ENCODE peak calls at places on chromosomes 16 and 17, in five cellular contexts. S is GM23248; A is CD8-positive, alpha-beta memory T cell; B is cardiac muscle cell; X is IMR-90. Z is an unnamed sample.

GRCh38 chr17:48647103-48647963 is 21.2 kb upstream of the HOXB9 start:
- DNase-seq in S (peak; percentile 36), A (no peak), B (no peak), X (no peak), Z (no peak)

GRCh38 chr16:14302399-14303181 is 231.5 kb downstream of the MRTFB start:
- DNase-seq in S (peak; percentile 69), A (peak; percentile 33), B (no peak), X (no peak), Z (peak; percentile 60)

GRCh38 chr17:11742891-11743290 is 144.6 kb downstream of the DNAH9 start:
- DNase-seq in S (no peak), A (no peak), B (no peak), X (no peak), Z (no peak)

GRCh38 chr17:49980703-49981197 is 11.8 kb downstream of the DLX4 start:
- DNase-seq in S (no peak), A (no peak), B (no peak), X (no peak), Z (no peak)

GRCh38 chr17:1931759-1932579 is 93.2 kb downstream of the RTN4RL1 start:
- DNase-seq in S (peak; percentile 39), A (no peak), B (peak; percentile 6), X (peak; percentile 7), Z (no peak)

GRCh38 chr17:65055280-65055707 is 1.2 kb downstream of the GNA13 start:
- DNase-seq in S (no peak), A (no peak), B (no peak), X (no peak), Z (no peak)

GRCh38 chr17:16880121-16880842 is 91.6 kb downstream of the TNFRSF13B start:
- DNase-seq in S (no peak), A (no peak), B (no peak), X (no peak), Z (no peak)

GRCh38 chr16:86087011-86087453 is 188.1 kb downstream of the IRF8 start:
- DNase-seq in S (no peak), A (no peak), B (no peak), X (no peak), Z (no peak)

GRCh38 chr17:80118601-80119270 is 17.4 kb downstream of the GAA start:
- DNase-seq in S (no peak), A (no peak), B (no peak), X (no peak), Z (no peak)

GRCh38 chr16:24070851-24071250 is 185.3 kb upstream of the CACNG3 start:
- DNase-seq in S (peak; percentile 52), A (no peak), B (peak; percentile 27), X (peak; percentile 22), Z (peak; percentile 45)

GRCh38 chr17:66276328-66276937 is 26.0 kb upstream of the PRKCA start:
- DNase-seq in S (peak; percentile 54), A (no peak), B (peak; percentile 67), X (peak; percentile 70), Z (no peak)

GRCh38 chr17:29390856-29391631 is 881 bp downstream of the TAOK1 start:
- DNase-seq in S (peak; percentile 61), A (peak; percentile 20), B (peak; percentile 57), X (peak; percentile 42), Z (peak; percentile 28)

GRCh38 chr17:81065500-81065899 is 30.5 kb downstream of the BAIAP2 start:
- DNase-seq in S (no peak), A (no peak), B (no peak), X (no peak), Z (no peak)

GRCh38 chr17:77892469-77893143 is 65.9 kb upstream of the TNRC6C start:
- DNase-seq in S (no peak), A (no peak), B (peak; percentile 9), X (no peak), Z (no peak)

GRCh38 chr16:53809088-53809951 is 105.4 kb downstream of the FTO start:
- DNase-seq in S (peak; percentile 82), A (no peak), B (peak; percentile 84), X (peak; percentile 92), Z (peak; percentile 37)

GRCh38 chr17:6936370-6937028 is 59.4 kb upstream of the ALOX12 start:
- DNase-seq in S (peak; percentile 70), A (peak; percentile 33), B (peak; percentile 21), X (peak; percentile 6), Z (peak; percentile 36)

GRCh38 chr17:78717431-78717980 is 64.6 kb downstream of the CYTH1 start:
- DNase-seq in S (peak; percentile 64), A (no peak), B (peak; percentile 64), X (peak; percentile 26), Z (no peak)

GRCh38 chr17:29625037-29625750 is 2.5 kb upstream of the CORO6 start:
- DNase-seq in S (peak; percentile 91), A (no peak), B (peak; percentile 60), X (peak; percentile 35), Z (no peak)

GRCh38 chr17:50218771-50219315 is 17.4 kb upstream of the COL1A1 start:
- DNase-seq in S (peak; percentile 90), A (no peak), B (peak; percentile 92), X (peak; percentile 96), Z (peak; percentile 96)

GRCh38 chr16:49492090-49492801 is 118.6 kb downstream of the C16orf78 start:
- DNase-seq in S (peak; percentile 39), A (peak; percentile 41), B (peak; percentile 31), X (no peak), Z (no peak)

GRCh38 chr16:58024673-58025350 is 742 bp upstream of the MMP15 start:
- DNase-seq in S (peak; percentile 21), A (no peak), B (peak; percentile 25), X (no peak), Z (no peak)

GRCh38 chr16:11053916-11054460 is 109.6 kb downstream of the CLEC16A start:
- DNase-seq in S (no peak), A (no peak), B (no peak), X (no peak), Z (no peak)

GRCh38 chr16:8816967-8817662 is 19.5 kb downstream of the PMM2 start:
- DNase-seq in S (peak; percentile 47), A (peak; percentile 45), B (no peak), X (peak; percentile 35), Z (no peak)

GRCh38 chr16:85610059-85610445 is 3.1 kb upstream of the GSE1 start:
- DNase-seq in S (no peak), A (no peak), B (no peak), X (no peak), Z (no peak)

GRCh38 chr17:37643829-37644228 is 583 bp upstream of the DDX52 start:
- DNase-seq in S (peak; percentile 10), A (no peak), B (peak; percentile 27), X (no peak), Z (no peak)

GRCh38 chr17:18004345-18004744 is 31.7 kb downstream of the DRC3 start:
- DNase-seq in S (no peak), A (no peak), B (no peak), X (peak; percentile 52), Z (no peak)

GRCh38 chr17:4908301-4908700 is 5.4 kb upstream of the CHRNE start:
- DNase-seq in S (peak; percentile 32), A (no peak), B (no peak), X (no peak), Z (no peak)

GRCh38 chr17:79761894-79762570 is 15.9 kb upstream of the CBX2 start:
- DNase-seq in S (no peak), A (no peak), B (no peak), X (no peak), Z (no peak)

GRCh38 chr17:64103751-64104364 is 26.1 kb downstream of the ERN1 start:
- DNase-seq in S (peak; percentile 68), A (no peak), B (peak; percentile 70), X (peak; percentile 61), Z (no peak)

GRCh38 chr17:29929544-29930398 is at the start of gene SSH2:
- DNase-seq in S (peak; percentile 96), A (peak; percentile 84), B (peak; percentile 88), X (peak; percentile 73), Z (peak; percentile 80)

GRCh38 chr16:29862383-29862883 is 593 bp downstream of the CDIPT start:
- DNase-seq in S (peak; percentile 58), A (no peak), B (peak; percentile 27), X (no peak), Z (peak; percentile 2)

GRCh38 chr16:64717871-64718270 is 404.0 kb downstream of the CDH11 start:
- DNase-seq in S (no peak), A (no peak), B (no peak), X (no peak), Z (no peak)
- H3K9me3 ChIP-seq in S (no peaks in the 10 kb centered on the region), A (no peaks in the 10 kb centered on the region), B (no peaks in the 10 kb centered on the region), X (no peaks in the 10 kb centered on the region), Z (no peaks in the 10 kb centered on the region)

GRCh38 chr16:1775846-1776671 is 3.1 kb upstream of the MRPS34 start:
- DNase-seq in S (no peak), A (no peak), B (no peak), X (no peak), Z (no peak)
- H3K4me1 ChIP-seq in S (peaks cover 5% of the 10 kb centered on the region), A (peaks cover 29% of the 10 kb centered on the region), B (peaks cover 13% of the 10 kb centered on the region), X (peaks cover 14% of the 10 kb centered on the region), Z (peaks cover 21% of the 10 kb centered on the region)

DNA sequence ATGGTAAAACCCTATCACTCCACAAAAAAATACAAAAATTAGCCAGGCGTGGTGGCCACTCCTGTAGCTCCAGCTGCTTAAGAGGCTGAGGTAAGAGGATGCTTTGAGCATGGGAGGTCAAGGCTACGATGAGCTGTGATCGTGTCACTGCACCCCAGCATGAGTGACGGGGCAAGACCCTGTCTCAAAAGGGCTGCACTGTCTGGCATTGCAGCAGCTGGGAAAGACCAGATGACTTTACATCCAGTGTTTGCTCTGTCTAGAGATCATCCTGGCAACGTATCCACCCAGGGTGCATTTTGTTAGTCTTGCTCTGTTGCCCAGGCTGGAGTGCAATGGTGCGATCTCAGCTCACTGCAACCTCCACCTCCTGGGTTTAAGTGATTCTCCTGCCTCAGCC is 52.0 kb downstream of the MRM3 start:
- DNase-seq in S (no peak), A (no peak), B (no peak), X (no peak), Z (no peak)
- H3K9me3 ChIP-seq in S (no peaks in the 10 kb centered on the region), A (no peaks in the 10 kb centered on the region), B (no peaks in the 10 kb centered on the region), X (no peaks in the 10 kb centered on the region), Z (no peaks in the 10 kb centered on the region)

DNA sequence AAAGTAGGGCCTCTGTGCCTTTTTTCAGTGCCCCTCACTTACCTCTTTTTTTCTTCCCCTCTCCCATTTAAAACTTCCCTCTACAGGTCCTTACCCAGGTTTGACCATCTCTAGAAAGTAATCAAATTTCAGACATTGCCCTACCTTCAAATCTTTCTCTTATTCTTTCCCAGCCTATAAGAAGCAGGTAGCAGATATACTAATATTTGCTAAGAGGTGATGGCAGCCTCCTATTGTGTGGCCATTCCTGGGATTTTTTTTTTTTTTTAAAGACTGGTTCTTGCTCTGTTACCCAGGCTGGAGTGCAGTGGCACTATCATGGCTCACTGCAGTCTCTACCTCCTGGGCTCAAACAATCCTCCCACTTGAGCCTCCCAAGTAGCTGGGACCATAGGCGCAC is 111.1 kb upstream of the HAS3 start:
- DNase-seq in S (no peak), A (no peak), B (no peak), X (no peak), Z (no peak)
- H3K4me1 ChIP-seq in S (peaks cover 38% of the 10 kb centered on the region), A (no peaks in the 10 kb centered on the region), B (no peaks in the 10 kb centered on the region), X (peaks cover 16% of the 10 kb centered on the region), Z (peaks cover 43% of the 10 kb centered on the region)